ENCODE peak calls at places on chromosomes 4 and X, in six cellular contexts. M, T, D, J, H and Z are unnamed samples.

GRCh38 chrX:39065051-39065871 is 264.0 kb downstream of the MID1IP1 start:
- DNase-seq in J (no peak), H (no peak), M (no peak), T (no peak), D (no peak), Z (no peak)

GRCh38 chr4:182604953-182605352 is 312.2 kb downstream of the DCTD start:
- DNase-seq in D (no peak), J (no peak), T (no peak), M (no peak), H (no peak), Z (no peak)

GRCh38 chr4:61308033-61308432 is 107.9 kb downstream of the ADGRL3 start:
- DNase-seq in M (no peak), D (no peak), T (no peak), H (no peak), J (no peak), Z (no peak)

GRCh38 chrX:38675856-38676255 is 114.5 kb downstream of the TSPAN7 start:
- DNase-seq in M (no peak), H (no peak), D (no peak), T (no peak), J (no peak), Z (no peak)

GRCh38 chrX:17814557-17814956 is 46.5 kb downstream of the RAI2 start:
- DNase-seq in D (no peak), M (no peak), H (no peak), J (no peak), T (no peak), Z (no peak)

GRCh38 chr4:6126971-6127745 is 73.2 kb downstream of the JAKMIP1 start:
- DNase-seq in M (no peak), T (no peak), H (no peak), D (no peak), J (peak; percentile 28), Z (no peak)

GRCh38 chr4:88672987-88673386 is 24.6 kb downstream of the NAP1L5 start:
- DNase-seq in H (no peak), D (no peak), J (no peak), T (peak; percentile 56), M (no peak), Z (no peak)

GRCh38 chrX:152735101-152735500 is 1.5 kb downstream of the MAGEA12 start:
- DNase-seq in H (no peak), T (no peak), J (no peak), D (no peak), M (no peak), Z (no peak)

GRCh38 chr4:155047755-155048154 is 160.7 kb upstream of the NPY2R start:
- DNase-seq in H (no peak), M (no peak), D (no peak), J (no peak), T (no peak), Z (no peak)

GRCh38 chr4:181569553-181569952 is 673.6 kb upstream of the TENM3 start:
- DNase-seq in M (no peak), H (no peak), D (peak; percentile 6), T (no peak), J (no peak), Z (no peak)

GRCh38 chr4:61543976-61544375 is 343.9 kb downstream of the ADGRL3 start:
- DNase-seq in J (no peak), D (no peak), H (no peak), T (no peak), M (no peak), Z (no peak)

GRCh38 chr4:1521821-1522361 is 115.6 kb upstream of the NKX1-1 start:
- DNase-seq in H (no peak), D (no peak), J (peak; percentile 54), T (no peak), M (no peak), Z (no peak)

GRCh38 chrX:129726307-129727111 is 12.3 kb upstream of the XPNPEP2 start:
- DNase-seq in D (peak; percentile 36), H (no peak), M (no peak), T (peak; percentile 27), J (peak; percentile 74), Z (peak; percentile 56)

GRCh38 chr4:61583696-61584095 is 383.6 kb downstream of the ADGRL3 start:
- DNase-seq in J (no peak), D (no peak), T (no peak), H (no peak), M (no peak), Z (no peak)

GRCh38 chr4:181301735-181302380 is 941.3 kb upstream of the TENM3 start:
- DNase-seq in M (no peak), T (peak; percentile 6), J (no peak), H (no peak), D (peak; percentile 4), Z (peak; percentile 44)

GRCh38 chrX:119783026-119783425 is 8.4 kb downstream of the RPL39 start:
- DNase-seq in H (no peak), T (no peak), M (no peak), J (no peak), D (no peak), Z (no peak)

GRCh38 chrX:151754042-151754419 is 19.5 kb downstream of the CNGA2 start:
- DNase-seq in M (no peak), T (no peak), J (no peak), D (peak; percentile 11), H (no peak), Z (no peak)

GRCh38 chr4:1329408-1330371 is 17.3 kb upstream of the UVSSA start:
- DNase-seq in T (peak; percentile 36), D (no peak), J (no peak), H (peak; percentile 46), M (no peak), Z (no peak)

GRCh38 chrX:9865804-9866471 is 79.7 kb downstream of the SHROOM2 start:
- DNase-seq in T (no peak), M (no peak), H (no peak), D (no peak), J (no peak), Z (no peak)

GRCh38 chr4:52982246-52982950 is 120.3 kb downstream of the RASL11B start:
- DNase-seq in H (no peak), D (peak; percentile 4), J (no peak), M (no peak), T (peak; percentile 22), Z (no peak)

GRCh38 chr4:145619639-145619996 is 433 bp downstream of the MMAA start:
- DNase-seq in D (peak; percentile 48), J (peak; percentile 67), T (peak; percentile 76), M (no peak), H (no peak), Z (peak; percentile 80)

GRCh38 chr4:79852305-79852730 is 220.7 kb downstream of the ANTXR2 start:
- DNase-seq in J (no peak), H (no peak), T (no peak), D (no peak), M (no peak), Z (peak; percentile 20)

GRCh38 chr4:88008133-88008621 is 742 bp downstream of the PKD2 start:
- DNase-seq in H (peak; percentile 3), J (peak; percentile 75), D (peak; percentile 30), M (no peak), T (peak; percentile 35), Z (peak; percentile 61)

GRCh38 chrX:13398073-13398823 is 78.4 kb upstream of the ATXN3L start:
- DNase-seq in D (peak; percentile 75), T (no peak), H (no peak), M (no peak), J (peak; percentile 67), Z (no peak)

GRCh38 chrX:27571164-27571563 is 19.0 kb upstream of the DCAF8L2 start:
- DNase-seq in M (no peak), T (no peak), H (no peak), J (no peak), D (no peak), Z (no peak)

GRCh38 chr4:139786494-139787354 is 121.1 kb downstream of the MGST2 start:
- DNase-seq in M (peak; percentile 53), T (no peak), H (no peak), D (no peak), J (no peak), Z (no peak)

GRCh38 chr4:107380836-107381438 is 339.1 kb downstream of the PAPSS1 start:
- DNase-seq in D (no peak), M (no peak), J (no peak), T (no peak), H (no peak), Z (no peak)

GRCh38 chr4:107379054-107379869 is 340.8 kb downstream of the PAPSS1 start:
- DNase-seq in J (no peak), D (no peak), T (no peak), H (no peak), M (no peak), Z (no peak)

GRCh38 chr4:107376293-107376692 is 340.2 kb upstream of the DKK2 start:
- DNase-seq in D (no peak), T (no peak), M (no peak), J (no peak), H (no peak), Z (no peak)

GRCh38 chr4:107380190-107380589 is 339.8 kb downstream of the PAPSS1 start:
- DNase-seq in D (no peak), T (no peak), H (no peak), M (no peak), J (no peak), Z (no peak)
- H3K4me1 ChIP-seq in D (no peaks in the 10 kb centered on the region), T (no peaks in the 10 kb centered on the region), H (no peaks in the 10 kb centered on the region), M (no peaks in the 10 kb centered on the region), J (no peaks in the 10 kb centered on the region), Z (no peaks in the 10 kb centered on the region)

GRCh38 chr4:109433281-109434006 is at the start of gene SEC24B:
- DNase-seq in J (peak; percentile 92), D (peak; percentile 47), T (peak; percentile 92), H (peak; percentile 90), M (peak; percentile 96), Z (peak; percentile 89)

GRCh38 chr4:109435635-109436034 is 2.0 kb downstream of the SEC24B start:
- DNase-seq in J (no peak), D (no peak), M (no peak), T (no peak), H (no peak), Z (no peak)

GRCh38 chr4:109436504-109436903 is 2.9 kb downstream of the SEC24B start:
- DNase-seq in D (no peak), J (no peak), T (no peak), H (no peak), M (no peak), Z (no peak)

GRCh38 chr4:109434007-109434792 is 585 bp downstream of the SEC24B start:
- DNase-seq in J (peak; percentile 71), T (peak; percentile 43), M (no peak), D (no peak), H (peak; percentile 15), Z (peak; percentile 44)

GRCh38 chr4:109434793-109435080 is 1.1 kb downstream of the SEC24B start:
- DNase-seq in M (no peak), T (no peak), H (no peak), D (no peak), J (no peak), Z (no peak)
- H3K4me1 ChIP-seq in M (peaks cover 63% of the 10 kb centered on the region), T (peaks cover 53% of the 10 kb centered on the region), H (peaks cover 59% of the 10 kb centered on the region), D (peaks cover 17% of the 10 kb centered on the region), J (no peaks in the 10 kb centered on the region), Z (no peaks in the 10 kb centered on the region)

GRCh38 chrX:107716816-107717700 is 58.5 kb downstream of the TSC22D3 start:
- DNase-seq in M (peak; percentile 97), T (peak; percentile 93), D (peak; percentile 71), J (peak; percentile 97), H (peak; percentile 93), Z (peak; percentile 89)
- H3K4me1 ChIP-seq in M (peaks cover 52% of the 10 kb centered on the region), T (peaks cover 45% of the 10 kb centered on the region), D (peaks cover 37% of the 10 kb centered on the region), J (no peaks in the 10 kb centered on the region), H (peaks cover 44% of the 10 kb centered on the region), Z (no peaks in the 10 kb centered on the region)

DNA sequence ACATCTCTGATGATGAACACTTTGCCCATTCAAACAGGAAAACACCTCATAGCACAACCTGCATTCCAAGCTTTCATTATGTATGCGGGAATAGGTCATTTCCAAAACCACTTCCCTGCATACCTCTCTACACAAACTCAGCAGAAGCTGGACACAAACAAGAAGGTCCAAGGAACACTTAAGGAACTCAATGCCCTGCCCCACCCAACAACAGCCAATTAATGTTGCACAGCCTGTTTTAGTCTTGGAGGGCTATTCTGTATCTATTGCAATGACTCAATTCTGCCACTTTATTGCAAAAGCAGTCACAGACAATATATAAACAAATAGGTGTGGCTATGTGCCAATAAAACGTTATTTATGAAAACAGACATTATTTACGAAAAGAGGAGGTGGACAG is 16.7 kb downstream of the OPHN1 start:
- DNase-seq in D (no peak), M (no peak), J (no peak), T (no peak), H (no peak), Z (no peak)
- H3K4me1 ChIP-seq in D (peaks cover 8% of the 10 kb centered on the region), M (peaks cover 11% of the 10 kb centered on the region), J (no peaks in the 10 kb centered on the region), T (no peaks in the 10 kb centered on the region), H (no peaks in the 10 kb centered on the region), Z (no peaks in the 10 kb centered on the region)